ENCODE peak calls at places on chromosome 3, in four cellular contexts. Z is CD8-positive, alpha-beta T cell; P is iPS DF 6.9; X is sigmoid colon. R is an unnamed sample.

GRCh38 chr3:139307601-139308146 is 36.1 kb upstream of the MRPS22 start:
- DNase-seq in Z (no peak), P (no peak), X (no peak), R (no peak)

GRCh38 chr3:138949445-138950005 is 2.5 kb downstream of the FOXL2NB start:
- DNase-seq in Z (no peak), P (no peak), X (no peak), R (no peak)

GRCh38 chr3:71658131-71658530 is 67.1 kb downstream of the EIF4E3 start:
- DNase-seq in Z (no peak), P (no peak), X (peak; percentile 97), R (no peak)

GRCh38 chr3:69164296-69164695 is 41.9 kb upstream of the LMOD3 start:
- DNase-seq in Z (no peak), P (no peak), X (no peak), R (no peak)

GRCh38 chr3:27253831-27254230 is 115.4 kb downstream of the NEK10 start:
- DNase-seq in Z (no peak), P (peak; percentile 7), X (no peak), R (no peak)

GRCh38 chr3:7728566-7729519 is 772.8 kb upstream of the LMCD1 start:
- DNase-seq in Z (no peak), P (no peak), X (no peak), R (no peak)

GRCh38 chr3:9340450-9341009 is 22.3 kb upstream of the THUMPD3 start:
- DNase-seq in Z (no peak), P (no peak), X (no peak), R (no peak)

GRCh38 chr3:49238274-49239127 is 38.5 kb downstream of the C3orf62 start:
- DNase-seq in Z (no peak), P (no peak), X (peak; percentile 87), R (no peak)

GRCh38 chr3:71163216-71163918 is 420.2 kb downstream of the FOXP1 start:
- DNase-seq in Z (no peak), P (no peak), X (no peak), R (no peak)

GRCh38 chr3:44128057-44128775 is 113.5 kb upstream of the TOPAZ1 start:
- DNase-seq in Z (no peak), P (no peak), X (no peak), R (no peak)

GRCh38 chr3:154095832-154096421 is 25.3 kb upstream of the ARHGEF26 start:
- DNase-seq in Z (no peak), P (no peak), X (no peak), R (no peak)

GRCh38 chr3:40719660-40720287 is 195.0 kb downstream of the ZNF621 start:
- DNase-seq in Z (no peak), P (no peak), X (no peak), R (no peak)

GRCh38 chr3:16739416-16740091 is 134.3 kb upstream of the DAZL start:
- DNase-seq in Z (no peak), P (no peak), X (no peak), R (no peak)

DNA sequence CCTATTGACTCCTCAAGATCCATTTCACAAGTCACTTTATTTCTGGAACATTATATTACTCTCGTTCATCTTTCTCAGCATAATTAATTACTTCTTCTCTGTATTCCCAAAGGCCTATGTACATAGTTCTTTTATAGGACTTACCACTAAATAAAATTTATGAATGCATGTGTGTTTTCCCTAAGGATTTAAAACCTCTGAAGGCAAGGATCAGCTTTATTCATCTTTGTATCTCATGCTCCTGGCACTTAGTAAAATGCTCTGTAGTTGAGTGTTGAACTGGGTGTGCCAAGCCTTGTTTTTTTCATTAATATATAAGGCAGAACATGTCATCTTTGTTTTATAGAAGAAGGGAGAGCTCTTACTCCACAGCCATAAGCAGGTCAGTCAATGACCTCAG is 194.1 kb upstream of the ZPLD1 start:
- DNase-seq in Z (no peak), P (no peak), X (no peak), R (no peak)
- H3K36me3 ChIP-seq in Z (no peaks in the 10 kb centered on the region), P (no peaks in the 10 kb centered on the region), X (no peaks in the 10 kb centered on the region), R (no peaks in the 10 kb centered on the region)

GRCh38 chr3:14375192-14375591 is 27.2 kb upstream of the SLC6A6 start:
- DNase-seq in Z (no peak), P (no peak), X (no peak), R (no peak)

GRCh38 chr3:14376348-14377043 is 25.9 kb upstream of the SLC6A6 start:
- DNase-seq in Z (no peak), P (no peak), X (no peak), R (no peak)

GRCh38 chr3:14378415-14378814 is 24.0 kb upstream of the SLC6A6 start:
- DNase-seq in Z (no peak), P (no peak), X (no peak), R (no peak)

GRCh38 chr3:14377838-14378169 is 24.6 kb upstream of the SLC6A6 start:
- DNase-seq in Z (peak; percentile 57), P (no peak), X (no peak), R (no peak)

GRCh38 chr3:14377044-14377837 is 25.2 kb upstream of the SLC6A6 start:
- DNase-seq in Z (no peak), P (no peak), X (no peak), R (no peak)
- H3K4me1 ChIP-seq in Z (peaks cover 16% of the 10 kb centered on the region), P (peaks cover 1% of the 10 kb centered on the region), X (no peaks in the 10 kb centered on the region), R (peaks cover 13% of the 10 kb centered on the region)

GRCh38 chr3:160691151-160691550 is 14.2 kb downstream of the ARL14 start:
- DNase-seq in Z (no peak), P (no peak), X (no peak), R (no peak)

GRCh38 chr3:160686955-160687535 is 10.1 kb downstream of the ARL14 start:
- DNase-seq in Z (no peak), P (no peak), X (no peak), R (no peak)

GRCh38 chr3:160684368-160684740 is 7.4 kb downstream of the ARL14 start:
- DNase-seq in Z (no peak), P (no peak), X (no peak), R (no peak)

GRCh38 chr3:160685144-160685766 is 8.3 kb downstream of the ARL14 start:
- DNase-seq in Z (no peak), P (no peak), X (no peak), R (no peak)
- H3K27ac ChIP-seq in Z (no peak overlapping the region), P (no peak overlapping the region), X (no peak overlapping the region), R (no peak overlapping the region)

DNA sequence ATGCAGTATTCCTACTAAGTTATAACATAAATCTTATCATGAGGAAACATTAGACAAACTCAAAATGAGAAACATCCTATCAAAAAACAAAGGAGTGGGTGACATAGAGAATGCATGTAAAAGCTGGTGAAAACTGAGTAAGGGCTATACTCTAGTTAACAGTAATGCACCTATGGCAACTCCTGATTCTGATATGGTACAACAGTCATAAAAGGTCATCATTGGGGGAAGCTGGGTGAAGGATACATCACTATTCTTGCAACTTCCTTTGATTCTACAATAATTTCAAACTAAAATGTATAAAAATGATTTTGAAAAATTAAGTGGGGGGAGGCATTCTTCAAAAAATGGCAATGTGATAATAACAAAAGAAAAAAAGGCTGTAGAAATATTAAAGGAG is 6.8 kb downstream of the PIK3R4 start:
- DNase-seq in Z (no peak), P (no peak), X (no peak), R (no peak)
- H3K36me3 ChIP-seq in Z (peaks cover 1% of the 10 kb centered on the region), P (no peaks in the 10 kb centered on the region), X (peaks cover 8% of the 10 kb centered on the region), R (peaks cover 24% of the 10 kb centered on the region)

GRCh38 chr3:52518723-52519444 is 14.8 kb downstream of the NT5DC2 start:
- DNase-seq in Z (no peak), P (no peak), X (no peak), R (no peak)

GRCh38 chr3:52521488-52521824 is 12.2 kb downstream of the NT5DC2 start:
- DNase-seq in Z (no peak), P (no peak), X (no peak), R (no peak)

GRCh38 chr3:52519445-52520140 is 14.1 kb downstream of the NT5DC2 start:
- DNase-seq in Z (no peak), P (no peak), X (no peak), R (no peak)

GRCh38 chr3:52520716-52521487 is 12.8 kb downstream of the NT5DC2 start:
- DNase-seq in Z (no peak), P (no peak), X (no peak), R (no peak)

GRCh38 chr3:52520141-52520667 is 13.5 kb downstream of the NT5DC2 start:
- DNase-seq in Z (no peak), P (no peak), X (no peak), R (no peak)
- H3K4me1 ChIP-seq in Z (no peaks in the 10 kb centered on the region), P (peaks cover 4% of the 10 kb centered on the region), X (peaks cover 13% of the 10 kb centered on the region), R (no peaks in the 10 kb centered on the region)

DNA sequence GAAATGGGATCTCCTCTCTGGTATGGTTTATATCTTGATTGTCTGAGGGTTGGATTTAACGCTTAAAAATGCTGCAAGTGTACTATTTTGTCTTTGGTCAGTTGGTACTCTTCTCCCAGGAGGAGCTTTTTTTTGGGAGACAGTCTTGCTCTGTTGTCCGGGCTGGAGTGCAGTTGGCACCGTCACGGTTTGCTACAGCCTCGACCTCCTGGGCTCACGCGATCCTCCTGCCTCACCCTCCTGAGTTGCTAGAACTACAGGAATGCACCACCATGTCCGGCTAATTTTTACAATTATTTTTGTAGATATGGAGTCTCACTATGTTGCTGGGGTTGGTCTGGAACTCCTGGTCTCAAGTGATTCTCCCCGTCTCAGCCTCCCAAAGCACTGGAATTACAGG is 89.5 kb downstream of the FNDC3B start:
- DNase-seq in Z (no peak), P (no peak), X (no peak), R (no peak)
- H3K27ac ChIP-seq in Z (no peak overlapping the region), P (no peak overlapping the region), X (peak overlapping the region; percentile 86), R (no peak overlapping the region)